ENCODE peak calls at places on chromosomes 1 and 21, in six cellular contexts. One of them, this sample, is unnamed.

GRCh38 chr1:180568211-180568610 is 9.4 kb downstream of the OVAAL start:
- DNase-seq in GF-D8: no peak
- DNase-seq in lower lobe of right lung: no peak
- DNase-seq in mucosa of gallbladder: no peak
- DNase-seq in MM.1S: no peak
- DNase-seq in esophagus squamous epithelium: no peak
- DNase-seq in this sample: no peak

GRCh38 chr1:39178541-39179431 is 25.7 kb upstream of the MACF1 start:
- DNase-seq in MM.1S: no peak
- DNase-seq in lower lobe of right lung: no peak
- DNase-seq in GF-D8: no peak
- DNase-seq in mucosa of gallbladder: peak
- DNase-seq in esophagus squamous epithelium: no peak
- DNase-seq in this sample: no peak

GRCh38 chr1:7221823-7222462 is 436.7 kb downstream of the CAMTA1 start:
- DNase-seq in mucosa of gallbladder: no peak
- DNase-seq in lower lobe of right lung: no peak
- DNase-seq in MM.1S: no peak
- DNase-seq in esophagus squamous epithelium: no peak
- DNase-seq in GF-D8: no peak
- DNase-seq in this sample: no peak

GRCh38 chr1:21936366-21937031 is 611 bp downstream of the HSPG2 start:
- DNase-seq in MM.1S: no peak
- DNase-seq in GF-D8: no peak
- DNase-seq in esophagus squamous epithelium: no peak
- DNase-seq in mucosa of gallbladder: no peak
- DNase-seq in lower lobe of right lung: peak
- DNase-seq in this sample: no peak

GRCh38 chr1:117817629-117818028 is 111.8 kb downstream of the GDAP2 start:
- DNase-seq in GF-D8: no peak
- DNase-seq in esophagus squamous epithelium: no peak
- DNase-seq in mucosa of gallbladder: no peak
- DNase-seq in MM.1S: no peak
- DNase-seq in lower lobe of right lung: no peak
- DNase-seq in this sample: no peak

GRCh38 chr1:177170756-177171535 is at the start of gene BRINP2:
- DNase-seq in MM.1S: peak
- DNase-seq in lower lobe of right lung: no peak
- DNase-seq in GF-D8: no peak
- DNase-seq in mucosa of gallbladder: peak
- DNase-seq in esophagus squamous epithelium: no peak
- DNase-seq in this sample: no peak

GRCh38 chr1:167344112-167344511 is 123.4 kb downstream of the POU2F1 start:
- DNase-seq in GF-D8: no peak
- DNase-seq in esophagus squamous epithelium: no peak
- DNase-seq in MM.1S: no peak
- DNase-seq in lower lobe of right lung: no peak
- DNase-seq in mucosa of gallbladder: no peak
- DNase-seq in this sample: no peak

GRCh38 chr21:33477066-33477465 is 2.7 kb downstream of the TMEM50B start:
- DNase-seq in lower lobe of right lung: no peak
- DNase-seq in MM.1S: no peak
- DNase-seq in esophagus squamous epithelium: no peak
- DNase-seq in mucosa of gallbladder: no peak
- DNase-seq in GF-D8: no peak
- DNase-seq in this sample: no peak

GRCh38 chr1:225418598-225418997 is 9.2 kb downstream of the LBR start:
- DNase-seq in esophagus squamous epithelium: no peak
- DNase-seq in mucosa of gallbladder: no peak
- DNase-seq in GF-D8: no peak
- DNase-seq in lower lobe of right lung: no peak
- DNase-seq in MM.1S: no peak
- DNase-seq in this sample: no peak

GRCh38 chr1:109796484-109797305 is 33.0 kb upstream of the EPS8L3 start:
- DNase-seq in MM.1S: no peak
- DNase-seq in GF-D8: no peak
- DNase-seq in mucosa of gallbladder: no peak
- DNase-seq in lower lobe of right lung: no peak
- DNase-seq in esophagus squamous epithelium: no peak
- DNase-seq in this sample: no peak

GRCh38 chr1:91608876-91609275 is 108.2 kb downstream of the CDC7 start:
- DNase-seq in lower lobe of right lung: no peak
- DNase-seq in esophagus squamous epithelium: no peak
- DNase-seq in MM.1S: no peak
- DNase-seq in GF-D8: no peak
- DNase-seq in mucosa of gallbladder: no peak
- DNase-seq in this sample: no peak

GRCh38 chr1:22229374-22229773 is 86.5 kb upstream of the WNT4 start:
- DNase-seq in esophagus squamous epithelium: no peak
- DNase-seq in mucosa of gallbladder: no peak
- DNase-seq in MM.1S: no peak
- DNase-seq in lower lobe of right lung: no peak
- DNase-seq in GF-D8: no peak
- DNase-seq in this sample: no peak

GRCh38 chr1:210298936-210299335 is 29.8 kb upstream of the HHAT start:
- DNase-seq in lower lobe of right lung: no peak
- DNase-seq in mucosa of gallbladder: no peak
- DNase-seq in MM.1S: no peak
- DNase-seq in GF-D8: no peak
- DNase-seq in esophagus squamous epithelium: no peak
- DNase-seq in this sample: no peak

GRCh38 chr1:225822655-225823403 is 12.9 kb downstream of the EPHX1 start:
- DNase-seq in GF-D8: no peak
- DNase-seq in mucosa of gallbladder: no peak
- DNase-seq in MM.1S: no peak
- DNase-seq in lower lobe of right lung: no peak
- DNase-seq in esophagus squamous epithelium: no peak
- DNase-seq in this sample: no peak

GRCh38 chr1:84146375-84147032 is 2.4 kb downstream of the PRKACB start:
- DNase-seq in mucosa of gallbladder: no peak
- DNase-seq in esophagus squamous epithelium: no peak
- DNase-seq in MM.1S: no peak
- DNase-seq in GF-D8: no peak
- DNase-seq in lower lobe of right lung: no peak
- DNase-seq in this sample: no peak

This sample was measured in HL-60.